ENCODE peak calls at places on chromosomes 11 and 22, in six cellular contexts. S, D, V, H, L and Z are unnamed samples.

GRCh38 chr22:45885171-45885840 is 91.7 kb downstream of the WNT7B start:
- DNase-seq in S (no peak), D (no peak), H (no peak), L (no peak), V (no peak), Z (no peak)

GRCh38 chr11:31050061-31050790 is 319.3 kb downstream of the DCDC1 start:
- DNase-seq in D (peak; percentile 34), L (no peak), V (no peak), H (peak; percentile 37), S (no peak), Z (peak; percentile 1)

GRCh38 chr22:45240810-45241631 is at the start of gene KIAA0930:
- DNase-seq in V (peak; percentile 74), L (peak; percentile 77), S (peak; percentile 86), D (no peak), H (peak; percentile 89), Z (peak; percentile 69)

GRCh38 chr11:66559141-66559861 is 9.1 kb downstream of the CTSF start:
- DNase-seq in H (peak; percentile 66), S (no peak), D (no peak), V (no peak), L (peak; percentile 26), Z (peak; percentile 15)

GRCh38 chr22:32044477-32044876 is 1.4 kb downstream of the SLC5A1 start:
- DNase-seq in D (no peak), V (no peak), S (no peak), H (no peak), L (no peak), Z (no peak)

GRCh38 chr22:27809226-27809625 is 7.7 kb upstream of the MN1 start:
- DNase-seq in S (no peak), D (peak; percentile 21), V (no peak), L (no peak), H (no peak), Z (no peak)

GRCh38 chr11:32485733-32486132 is 50.4 kb upstream of the WT1 start:
- DNase-seq in L (no peak), H (no peak), S (no peak), V (no peak), D (no peak), Z (no peak)

GRCh38 chr11:19951558-19952083 is 208.7 kb downstream of the DBX1 start:
- DNase-seq in D (peak; percentile 61), H (no peak), V (peak; percentile 68), L (no peak), S (no peak), Z (peak; percentile 70)

GRCh38 chr11:17734418-17734911 is at the start of gene KCNC1:
- DNase-seq in S (no peak), D (peak; percentile 71), V (peak; percentile 39), H (peak; percentile 47), L (no peak), Z (no peak)

GRCh38 chr11:65773784-65774411 is 6.9 kb downstream of the AP5B1 start:
- DNase-seq in L (no peak), H (no peak), D (no peak), S (no peak), V (no peak), Z (no peak)